ENCODE peak calls at places on chromosomes 11 and 22, in four cellular contexts. One of them, this sample, is unnamed. For H3K4me1, the result is how much of the 10 kb centered on the place peaks cover.

GRCh38 chr22:30483169-30483568 is 11.4 kb upstream of the SEC14L3 start:
- DNase-seq in ascending aorta: no peak
- DNase-seq in CD8-positive, alpha-beta T cell: no peak
- DNase-seq in uterus: no peak
- DNase-seq in this sample: no peak

GRCh38 chr11:44007746-44008501 is 39.9 kb upstream of the ACCSL start:
- DNase-seq in ascending aorta: no peak
- DNase-seq in CD8-positive, alpha-beta T cell: no peak
- DNase-seq in uterus: no peak
- DNase-seq in this sample: no peak

GRCh38 chr11:114131366-114131963 is 72.0 kb downstream of the ZBTB16 start:
- DNase-seq in ascending aorta: no peak
- DNase-seq in CD8-positive, alpha-beta T cell: no peak
- DNase-seq in uterus: no peak
- DNase-seq in this sample: no peak

GRCh38 chr11:8360086-8360828 is 96.6 kb upstream of the LMO1 start:
- DNase-seq in ascending aorta: no peak
- DNase-seq in CD8-positive, alpha-beta T cell: no peak
- DNase-seq in uterus: no peak
- DNase-seq in this sample: no peak

GRCh38 chr11:73507086-73507485 is 90.8 kb downstream of the FAM168A start:
- DNase-seq in ascending aorta: no peak
- DNase-seq in CD8-positive, alpha-beta T cell: no peak
- DNase-seq in uterus: no peak
- DNase-seq in this sample: no peak

GRCh38 chr11:67345949-67346819 is 7.2 kb downstream of the POLD4 start:
- DNase-seq in ascending aorta: no peak
- DNase-seq in CD8-positive, alpha-beta T cell: no peak
- DNase-seq in uterus: no peak
- DNase-seq in this sample: no peak

GRCh38 chr11:34905666-34906065 is 10.5 kb downstream of the APIP start:
- DNase-seq in ascending aorta: no peak
- DNase-seq in CD8-positive, alpha-beta T cell: no peak
- DNase-seq in uterus: no peak
- DNase-seq in this sample: no peak

GRCh38 chr22:27952091-27952490 is 33.0 kb upstream of the PITPNB start:
- DNase-seq in ascending aorta: no peak
- DNase-seq in CD8-positive, alpha-beta T cell: no peak
- DNase-seq in uterus: no peak
- DNase-seq in this sample: no peak

GRCh38 chr22:47192106-47192650 is 429.7 kb downstream of the TBC1D22A start:
- DNase-seq in ascending aorta: no peak
- DNase-seq in CD8-positive, alpha-beta T cell: no peak
- DNase-seq in uterus: no peak
- DNase-seq in this sample: no peak

GRCh38 chr11:20372081-20372480 is 8.6 kb downstream of the HTATIP2 start:
- DNase-seq in ascending aorta: no peak
- DNase-seq in CD8-positive, alpha-beta T cell: no peak
- DNase-seq in uterus: no peak
- DNase-seq in this sample: no peak

GRCh38 chr22:37340331-37341262 is 58.3 kb downstream of the CYTH4 start:
- DNase-seq in ascending aorta: no peak
- DNase-seq in CD8-positive, alpha-beta T cell: no peak
- DNase-seq in uterus: no peak
- DNase-seq in this sample: no peak

GRCh38 chr11:114068327-114068726 is 8.8 kb downstream of the ZBTB16 start:
- DNase-seq in ascending aorta: no peak
- DNase-seq in CD8-positive, alpha-beta T cell: no peak
- DNase-seq in uterus: no peak
- DNase-seq in this sample: no peak

GRCh38 chr11:114736806-114737205 is 58.5 kb downstream of the NXPE2 start:
- DNase-seq in ascending aorta: no peak
- DNase-seq in CD8-positive, alpha-beta T cell: no peak
- DNase-seq in uterus: no peak
- DNase-seq in this sample: no peak

GRCh38 chr11:33606762-33607161 is 93.9 kb downstream of the C11orf91 start:
- DNase-seq in ascending aorta: no peak
- DNase-seq in CD8-positive, alpha-beta T cell: no peak
- DNase-seq in uterus: no peak
- DNase-seq in this sample: no peak

GRCh38 chr11:45158891-45159605 is 12.6 kb downstream of the PRDM11 start:
- DNase-seq in ascending aorta: no peak
- DNase-seq in CD8-positive, alpha-beta T cell: no peak
- DNase-seq in uterus: peak
- DNase-seq in this sample: no peak

GRCh38 chr22:24407884-24408283 is 19.5 kb upstream of the ADORA2A start:
- DNase-seq in ascending aorta: no peak
- DNase-seq in CD8-positive, alpha-beta T cell: no peak
- DNase-seq in uterus: no peak
- DNase-seq in this sample: no peak
- H3K27ac ChIP-seq in ascending aorta: no peak
- H3K27ac ChIP-seq in CD8-positive, alpha-beta T cell: no peak
- H3K27ac ChIP-seq in uterus: no peak
- H3K27ac ChIP-seq in this sample: no peak

DNA sequence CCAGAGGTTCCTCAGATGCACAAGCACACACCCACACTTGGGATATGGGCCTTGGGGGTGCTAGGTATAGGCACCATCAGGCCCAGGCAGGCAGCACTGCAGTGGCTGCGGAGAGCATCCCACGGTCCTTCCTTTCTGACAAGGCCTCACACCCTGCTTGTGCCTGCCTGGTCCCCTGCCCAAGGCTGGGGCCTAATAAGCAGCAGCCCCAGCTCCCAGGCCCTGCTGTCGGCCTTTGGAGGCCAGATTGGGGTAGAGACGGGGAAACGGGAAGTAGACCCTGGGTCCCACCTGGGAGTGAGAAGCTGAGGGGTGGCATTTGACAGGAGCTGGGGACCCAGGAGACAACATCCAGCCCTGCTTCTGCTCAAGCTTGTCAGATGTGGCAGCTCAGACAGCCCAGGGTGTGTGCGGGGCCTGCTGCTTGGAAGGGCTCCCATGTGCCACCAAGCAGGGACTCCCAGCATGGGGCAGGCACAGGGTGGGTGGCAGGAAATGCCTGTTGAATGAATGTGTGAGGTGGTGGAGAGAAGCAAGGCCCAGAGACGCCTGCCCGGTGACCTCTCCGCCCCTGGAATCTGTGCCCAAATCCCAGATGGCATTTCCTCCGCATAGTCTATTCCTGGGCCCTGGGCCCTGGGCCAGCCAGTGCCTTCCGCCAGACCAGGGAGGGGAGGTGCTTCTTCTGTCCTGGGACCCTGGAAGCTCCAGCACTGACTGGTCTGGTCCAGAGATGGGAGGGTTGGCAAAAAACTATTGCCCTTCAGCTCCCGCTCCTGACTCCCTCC is 3.5 kb downstream of the CST6 start:
- DNase-seq in ascending aorta: peak
- DNase-seq in CD8-positive, alpha-beta T cell: no peak
- DNase-seq in uterus: no peak
- DNase-seq in this sample: no peak
- H3K4me1 ChIP-seq in ascending aorta: half or more
- H3K4me1 ChIP-seq in CD8-positive, alpha-beta T cell: under half
- H3K4me1 ChIP-seq in uterus: under half
- H3K4me1 ChIP-seq in this sample: under half

DNA sequence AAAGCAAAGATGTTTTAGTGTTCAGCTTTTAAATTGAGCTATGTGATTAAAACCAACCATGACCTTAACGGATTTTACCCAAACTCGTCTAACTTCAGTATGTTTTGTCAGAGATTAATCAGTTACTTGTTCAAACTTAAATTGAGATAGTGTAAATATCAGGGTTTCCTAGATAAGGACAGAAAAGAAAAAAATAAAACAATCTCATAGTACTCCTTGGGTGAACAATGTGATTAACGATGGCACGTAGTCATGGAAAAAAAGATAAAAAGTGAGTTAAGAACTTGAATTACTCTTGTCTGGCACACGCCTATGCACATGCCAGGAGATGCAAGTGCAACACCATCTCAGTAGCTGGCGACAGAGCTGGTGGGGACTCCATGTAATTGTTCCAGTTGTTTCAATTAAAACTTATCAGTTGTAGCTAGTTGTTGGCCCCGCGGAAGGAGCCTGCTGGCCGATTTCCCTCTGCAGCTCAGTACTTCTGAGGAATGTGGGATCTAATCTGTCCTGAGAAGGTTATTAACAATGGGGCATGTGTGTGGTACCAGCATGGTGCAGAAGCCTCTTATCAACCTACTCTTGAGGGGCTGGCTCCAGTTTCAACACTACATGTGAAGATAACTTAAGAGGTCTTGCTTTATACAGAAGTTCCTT is 3.0 kb downstream of the RASSF10 start:
- DNase-seq in ascending aorta: no peak
- DNase-seq in CD8-positive, alpha-beta T cell: no peak
- DNase-seq in uterus: no peak
- DNase-seq in this sample: no peak
- H3K4me3 ChIP-seq in ascending aorta: no peak
- H3K4me3 ChIP-seq in CD8-positive, alpha-beta T cell: no peak
- H3K4me3 ChIP-seq in uterus: no peak
- H3K4me3 ChIP-seq in this sample: no peak

GRCh38 chr11:121591405-121592033 is 138.8 kb upstream of the SORL1-AS1 start:
- DNase-seq in ascending aorta: no peak
- DNase-seq in CD8-positive, alpha-beta T cell: peak
- DNase-seq in uterus: peak
- DNase-seq in this sample: peak

GRCh38 chr11:121595717-121596156 is 143.0 kb upstream of the SORL1-AS1 start:
- DNase-seq in ascending aorta: peak
- DNase-seq in CD8-positive, alpha-beta T cell: no peak
- DNase-seq in uterus: no peak
- DNase-seq in this sample: no peak

GRCh38 chr11:121589946-121590537 is 137.3 kb upstream of the SORL1-AS1 start:
- DNase-seq in ascending aorta: no peak
- DNase-seq in CD8-positive, alpha-beta T cell: no peak
- DNase-seq in uterus: no peak
- DNase-seq in this sample: no peak

GRCh38 chr11:121590772-121591404 is 138.1 kb upstream of the SORL1-AS1 start:
- DNase-seq in ascending aorta: no peak
- DNase-seq in CD8-positive, alpha-beta T cell: no peak
- DNase-seq in uterus: no peak
- DNase-seq in this sample: no peak

DNA sequence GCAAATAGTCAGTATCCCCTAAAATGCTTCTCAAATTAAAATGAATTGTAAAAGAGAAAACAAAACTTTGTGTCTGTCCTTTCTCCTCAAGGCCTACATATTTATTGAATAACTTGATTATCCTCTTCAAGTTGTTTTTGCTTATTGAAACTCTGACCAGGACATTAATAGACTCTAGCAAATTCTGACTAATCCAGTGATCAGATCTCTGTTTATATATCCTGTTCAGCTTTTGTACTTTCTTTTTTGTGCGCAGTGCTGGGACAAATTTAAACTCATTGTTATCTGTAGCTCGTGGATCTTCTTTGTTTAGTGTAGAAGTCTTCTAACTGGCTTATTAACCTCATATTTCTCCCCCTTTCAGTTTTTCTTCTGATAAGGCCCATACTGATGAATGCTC is 139.9 kb upstream of the SORL1-AS1 start:
- DNase-seq in ascending aorta: no peak
- DNase-seq in CD8-positive, alpha-beta T cell: no peak
- DNase-seq in uterus: no peak
- DNase-seq in this sample: no peak
- H3K27ac ChIP-seq in ascending aorta: no peak
- H3K27ac ChIP-seq in CD8-positive, alpha-beta T cell: no peak
- H3K27ac ChIP-seq in uterus: no peak
- H3K27ac ChIP-seq in this sample: no peak

This sample was measured in effector memory CD4-positive, alpha-beta T cell.